ENCODE peak calls at places on chromosomes 3 and 15, in six cellular contexts. One of them, this sample, is unnamed.

GRCh38 chr3:102529452-102529851 is 94.6 kb downstream of the ZPLD1 start:
- DNase-seq in activated T-cell treated with anti-CD3 and anti-CD28 coated beads for 1 hour: no peak
- DNase-seq in psoas muscle: no peak
- DNase-seq in left ventricle myocardium inferior: no peak
- DNase-seq in memory B cell: no peak
- DNase-seq in activated CD8-positive, alpha-beta memory T cell treated with anti-CD3 and anti-CD28 coated beads for 24 hours: no peak
- DNase-seq in this sample: no peak

GRCh38 chr3:123757281-123757940 is 126.7 kb downstream of the MYLK start:
- DNase-seq in activated T-cell treated with anti-CD3 and anti-CD28 coated beads for 1 hour: no peak
- DNase-seq in psoas muscle: peak
- DNase-seq in left ventricle myocardium inferior: peak
- DNase-seq in memory B cell: no peak
- DNase-seq in activated CD8-positive, alpha-beta memory T cell treated with anti-CD3 and anti-CD28 coated beads for 24 hours: no peak
- DNase-seq in this sample: peak

GRCh38 chr3:52893723-52894122 is 3.6 kb downstream of the STIMATE start:
- DNase-seq in activated T-cell treated with anti-CD3 and anti-CD28 coated beads for 1 hour: no peak
- DNase-seq in psoas muscle: no peak
- DNase-seq in left ventricle myocardium inferior: no peak
- DNase-seq in memory B cell: no peak
- DNase-seq in activated CD8-positive, alpha-beta memory T cell treated with anti-CD3 and anti-CD28 coated beads for 24 hours: no peak
- DNase-seq in this sample: no peak

GRCh38 chr15:70795311-70795665 is 31.9 kb upstream of the UACA start:
- DNase-seq in activated T-cell treated with anti-CD3 and anti-CD28 coated beads for 1 hour: no peak
- DNase-seq in psoas muscle: no peak
- DNase-seq in left ventricle myocardium inferior: no peak
- DNase-seq in memory B cell: no peak
- DNase-seq in activated CD8-positive, alpha-beta memory T cell treated with anti-CD3 and anti-CD28 coated beads for 24 hours: no peak
- DNase-seq in this sample: no peak

GRCh38 chr3:14862661-14863230 is 44.0 kb downstream of the FGD5 start:
- DNase-seq in activated T-cell treated with anti-CD3 and anti-CD28 coated beads for 1 hour: no peak
- DNase-seq in psoas muscle: no peak
- DNase-seq in left ventricle myocardium inferior: no peak
- DNase-seq in memory B cell: no peak
- DNase-seq in activated CD8-positive, alpha-beta memory T cell treated with anti-CD3 and anti-CD28 coated beads for 24 hours: no peak
- DNase-seq in this sample: no peak

GRCh38 chr3:171574556-171575240 is 114.5 kb upstream of the TNIK start:
- DNase-seq in activated T-cell treated with anti-CD3 and anti-CD28 coated beads for 1 hour: no peak
- DNase-seq in psoas muscle: no peak
- DNase-seq in left ventricle myocardium inferior: no peak
- DNase-seq in memory B cell: no peak
- DNase-seq in activated CD8-positive, alpha-beta memory T cell treated with anti-CD3 and anti-CD28 coated beads for 24 hours: no peak
- DNase-seq in this sample: no peak

GRCh38 chr3:133393204-133393603 is 6.7 kb upstream of the BFSP2 start:
- DNase-seq in activated T-cell treated with anti-CD3 and anti-CD28 coated beads for 1 hour: no peak
- DNase-seq in psoas muscle: no peak
- DNase-seq in left ventricle myocardium inferior: no peak
- DNase-seq in memory B cell: no peak
- DNase-seq in activated CD8-positive, alpha-beta memory T cell treated with anti-CD3 and anti-CD28 coated beads for 24 hours: no peak
- DNase-seq in this sample: no peak

GRCh38 chr3:37751967-37752660 is 109.6 kb upstream of the CTDSPL start:
- DNase-seq in activated T-cell treated with anti-CD3 and anti-CD28 coated beads for 1 hour: no peak
- DNase-seq in psoas muscle: no peak
- DNase-seq in left ventricle myocardium inferior: no peak
- DNase-seq in memory B cell: no peak
- DNase-seq in activated CD8-positive, alpha-beta memory T cell treated with anti-CD3 and anti-CD28 coated beads for 24 hours: no peak
- DNase-seq in this sample: no peak

GRCh38 chr3:42582474-42583070 is 805 bp upstream of the SEC22C start:
- DNase-seq in activated T-cell treated with anti-CD3 and anti-CD28 coated beads for 1 hour: no peak
- DNase-seq in psoas muscle: no peak
- DNase-seq in left ventricle myocardium inferior: no peak
- DNase-seq in memory B cell: no peak
- DNase-seq in activated CD8-positive, alpha-beta memory T cell treated with anti-CD3 and anti-CD28 coated beads for 24 hours: no peak
- DNase-seq in this sample: no peak

GRCh38 chr3:33047842-33048834 is 48.8 kb downstream of the GLB1 start:
- DNase-seq in activated T-cell treated with anti-CD3 and anti-CD28 coated beads for 1 hour: peak
- DNase-seq in psoas muscle: no peak
- DNase-seq in left ventricle myocardium inferior: no peak
- DNase-seq in memory B cell: no peak
- DNase-seq in activated CD8-positive, alpha-beta memory T cell treated with anti-CD3 and anti-CD28 coated beads for 24 hours: no peak
- DNase-seq in this sample: no peak

GRCh38 chr3:17290894-17291293 is 406.1 kb downstream of the PLCL2 start:
- DNase-seq in activated T-cell treated with anti-CD3 and anti-CD28 coated beads for 1 hour: no peak
- DNase-seq in psoas muscle: no peak
- DNase-seq in left ventricle myocardium inferior: no peak
- DNase-seq in memory B cell: no peak
- DNase-seq in activated CD8-positive, alpha-beta memory T cell treated with anti-CD3 and anti-CD28 coated beads for 24 hours: no peak
- DNase-seq in this sample: no peak

This sample was measured in CMK.